ENCODE peak calls at places on chromosome 2, in ten cellular contexts. One of them, this sample, is unnamed.

GRCh38 chr2:128422571-128422970 is 103.9 kb upstream of the HS6ST1 start:
- DNase-seq in pancreas: peak; percentile 6
- DNase-seq in HCT116: no peak
- DNase-seq in cardiac fibroblast: peak; percentile 84
- DNase-seq in AG10803: peak; percentile 99
- DNase-seq in CD8-positive, alpha-beta T cell: no peak
- DNase-seq in brain microvascular endothelial cell: peak; percentile 83
- DNase-seq in psoas muscle: no peak
- DNase-seq in AG09309: peak; percentile 95
- DNase-seq in PC-3: peak; percentile 77
- DNase-seq in this sample: peak; percentile 97

GRCh38 chr2:1688859-1689258 is 55.5 kb downstream of the PXDN start:
- DNase-seq in pancreas: no peak
- DNase-seq in HCT116: no peak
- DNase-seq in cardiac fibroblast: no peak
- DNase-seq in AG10803: no peak
- DNase-seq in CD8-positive, alpha-beta T cell: no peak
- DNase-seq in brain microvascular endothelial cell: no peak
- DNase-seq in psoas muscle: no peak
- DNase-seq in AG09309: no peak
- DNase-seq in PC-3: no peak
- DNase-seq in this sample: no peak

GRCh38 chr2:61011649-61012048 is 5.9 kb upstream of the PEX13 start:
- DNase-seq in pancreas: no peak
- DNase-seq in HCT116: no peak
- DNase-seq in cardiac fibroblast: peak; percentile 31
- DNase-seq in AG10803: peak; percentile 62
- DNase-seq in CD8-positive, alpha-beta T cell: no peak
- DNase-seq in brain microvascular endothelial cell: no peak
- DNase-seq in psoas muscle: no peak
- DNase-seq in AG09309: no peak
- DNase-seq in PC-3: no peak
- DNase-seq in this sample: peak; percentile 45

GRCh38 chr2:152740743-152741328 is 22.4 kb downstream of the ARL6IP6 start:
- DNase-seq in pancreas: no peak
- DNase-seq in HCT116: peak; percentile 49
- DNase-seq in cardiac fibroblast: peak; percentile 82
- DNase-seq in AG10803: peak; percentile 68
- DNase-seq in CD8-positive, alpha-beta T cell: no peak
- DNase-seq in brain microvascular endothelial cell: no peak
- DNase-seq in psoas muscle: no peak
- DNase-seq in AG09309: peak; percentile 42
- DNase-seq in PC-3: peak; percentile 80
- DNase-seq in this sample: peak; percentile 70

GRCh38 chr2:18063826-18064485 is 185.5 kb downstream of the KCNS3 start:
- DNase-seq in pancreas: no peak
- DNase-seq in HCT116: no peak
- DNase-seq in cardiac fibroblast: peak; percentile 30
- DNase-seq in AG10803: peak; percentile 37
- DNase-seq in CD8-positive, alpha-beta T cell: no peak
- DNase-seq in brain microvascular endothelial cell: no peak
- DNase-seq in psoas muscle: no peak
- DNase-seq in AG09309: no peak
- DNase-seq in PC-3: no peak
- DNase-seq in this sample: peak; percentile 36

GRCh38 chr2:110157153-110157793 is 41.7 kb upstream of the MALL start:
- DNase-seq in pancreas: no peak
- DNase-seq in HCT116: peak; percentile 66
- DNase-seq in cardiac fibroblast: peak; percentile 86
- DNase-seq in AG10803: peak; percentile 64
- DNase-seq in CD8-positive, alpha-beta T cell: no peak
- DNase-seq in brain microvascular endothelial cell: peak; percentile 66
- DNase-seq in psoas muscle: no peak
- DNase-seq in AG09309: peak; percentile 50
- DNase-seq in PC-3: peak; percentile 82
- DNase-seq in this sample: peak; percentile 84

GRCh38 chr2:237041231-237041630 is 44.5 kb upstream of the COPS8 start:
- DNase-seq in pancreas: no peak
- DNase-seq in HCT116: no peak
- DNase-seq in cardiac fibroblast: no peak
- DNase-seq in AG10803: no peak
- DNase-seq in CD8-positive, alpha-beta T cell: no peak
- DNase-seq in brain microvascular endothelial cell: no peak
- DNase-seq in psoas muscle: no peak
- DNase-seq in AG09309: no peak
- DNase-seq in PC-3: no peak
- DNase-seq in this sample: no peak

GRCh38 chr2:109510136-109511028 is 103.4 kb downstream of the SEPTIN10 start:
- DNase-seq in pancreas: peak; percentile 62
- DNase-seq in HCT116: peak; percentile 50
- DNase-seq in cardiac fibroblast: peak; percentile 82
- DNase-seq in AG10803: peak; percentile 70
- DNase-seq in CD8-positive, alpha-beta T cell: peak; percentile 69
- DNase-seq in brain microvascular endothelial cell: peak; percentile 63
- DNase-seq in psoas muscle: peak; percentile 89
- DNase-seq in AG09309: peak; percentile 34
- DNase-seq in PC-3: peak; percentile 88
- DNase-seq in this sample: peak; percentile 88

GRCh38 chr2:147331790-147332419 is 512.9 kb upstream of the ACVR2A start:
- DNase-seq in pancreas: no peak
- DNase-seq in HCT116: peak; percentile 38
- DNase-seq in cardiac fibroblast: peak; percentile 61
- DNase-seq in AG10803: peak; percentile 24
- DNase-seq in CD8-positive, alpha-beta T cell: peak; percentile 11
- DNase-seq in brain microvascular endothelial cell: peak; percentile 25
- DNase-seq in psoas muscle: no peak
- DNase-seq in AG09309: no peak
- DNase-seq in PC-3: peak; percentile 79
- DNase-seq in this sample: peak; percentile 1

GRCh38 chr2:229714080-229714735 is at the start of gene DNER:
- DNase-seq in pancreas: peak; percentile 20
- DNase-seq in HCT116: no peak
- DNase-seq in cardiac fibroblast: no peak
- DNase-seq in AG10803: no peak
- DNase-seq in CD8-positive, alpha-beta T cell: no peak
- DNase-seq in brain microvascular endothelial cell: no peak
- DNase-seq in psoas muscle: peak; percentile 45
- DNase-seq in AG09309: no peak
- DNase-seq in PC-3: peak; percentile 24
- DNase-seq in this sample: no peak

GRCh38 chr2:220198911-220199310 is 571.5 kb downstream of the SLC4A3 start:
- DNase-seq in pancreas: no peak
- DNase-seq in HCT116: no peak
- DNase-seq in cardiac fibroblast: peak; percentile 77
- DNase-seq in AG10803: peak; percentile 90
- DNase-seq in CD8-positive, alpha-beta T cell: no peak
- DNase-seq in brain microvascular endothelial cell: peak; percentile 89
- DNase-seq in psoas muscle: no peak
- DNase-seq in AG09309: peak; percentile 77
- DNase-seq in PC-3: peak; percentile 83
- DNase-seq in this sample: peak; percentile 90

GRCh38 chr2:183541766-183542165 is 417.5 kb downstream of the NUP35 start:
- DNase-seq in pancreas: no peak
- DNase-seq in HCT116: no peak
- DNase-seq in cardiac fibroblast: peak; percentile 2
- DNase-seq in AG10803: no peak
- DNase-seq in CD8-positive, alpha-beta T cell: no peak
- DNase-seq in brain microvascular endothelial cell: peak; percentile 53
- DNase-seq in psoas muscle: no peak
- DNase-seq in AG09309: no peak
- DNase-seq in PC-3: peak; percentile 46
- DNase-seq in this sample: no peak

GRCh38 chr2:147275943-147276342 is 568.9 kb upstream of the ACVR2A start:
- DNase-seq in pancreas: no peak
- DNase-seq in HCT116: peak; percentile 21
- DNase-seq in cardiac fibroblast: no peak
- DNase-seq in AG10803: no peak
- DNase-seq in CD8-positive, alpha-beta T cell: no peak
- DNase-seq in brain microvascular endothelial cell: peak; percentile 0
- DNase-seq in psoas muscle: no peak
- DNase-seq in AG09309: no peak
- DNase-seq in PC-3: peak; percentile 21
- DNase-seq in this sample: no peak

GRCh38 chr2:239290618-239291504 is 110.0 kb downstream of the HDAC4 start:
- DNase-seq in pancreas: no peak
- DNase-seq in HCT116: no peak
- DNase-seq in cardiac fibroblast: no peak
- DNase-seq in AG10803: no peak
- DNase-seq in CD8-positive, alpha-beta T cell: no peak
- DNase-seq in brain microvascular endothelial cell: no peak
- DNase-seq in psoas muscle: peak; percentile 93
- DNase-seq in AG09309: no peak
- DNase-seq in PC-3: no peak
- DNase-seq in this sample: no peak

GRCh38 chr2:214902273-214902672 is 92.8 kb upstream of the BARD1 start:
- DNase-seq in pancreas: no peak
- DNase-seq in HCT116: no peak
- DNase-seq in cardiac fibroblast: no peak
- DNase-seq in AG10803: no peak
- DNase-seq in CD8-positive, alpha-beta T cell: no peak
- DNase-seq in brain microvascular endothelial cell: no peak
- DNase-seq in psoas muscle: no peak
- DNase-seq in AG09309: no peak
- DNase-seq in PC-3: no peak
- DNase-seq in this sample: no peak

GRCh38 chr2:100060875-100061274 is 81.5 kb downstream of the AFF3 start:
- DNase-seq in pancreas: no peak
- DNase-seq in HCT116: no peak
- DNase-seq in cardiac fibroblast: no peak
- DNase-seq in AG10803: no peak
- DNase-seq in CD8-positive, alpha-beta T cell: no peak
- DNase-seq in brain microvascular endothelial cell: no peak
- DNase-seq in psoas muscle: no peak
- DNase-seq in AG09309: no peak
- DNase-seq in PC-3: no peak
- DNase-seq in this sample: no peak

GRCh38 chr2:70190086-70190412 is 770 bp downstream of the C2orf42 start:
- DNase-seq in pancreas: no peak
- DNase-seq in HCT116: no peak
- DNase-seq in cardiac fibroblast: peak; percentile 67
- DNase-seq in AG10803: peak; percentile 41
- DNase-seq in CD8-positive, alpha-beta T cell: no peak
- DNase-seq in brain microvascular endothelial cell: peak; percentile 30
- DNase-seq in psoas muscle: no peak
- DNase-seq in AG09309: peak; percentile 1
- DNase-seq in PC-3: no peak
- DNase-seq in this sample: peak; percentile 9

GRCh38 chr2:223901854-223902253 is 43.3 kb downstream of the WDFY1 start:
- DNase-seq in pancreas: no peak
- DNase-seq in HCT116: no peak
- DNase-seq in cardiac fibroblast: no peak
- DNase-seq in AG10803: no peak
- DNase-seq in CD8-positive, alpha-beta T cell: no peak
- DNase-seq in brain microvascular endothelial cell: no peak
- DNase-seq in psoas muscle: no peak
- DNase-seq in AG09309: no peak
- DNase-seq in PC-3: peak; percentile 7
- DNase-seq in this sample: no peak
- TF ChIP-seq CTCF in pancreas: no peak
- TF ChIP-seq CTCF in HCT116: no peak
- TF ChIP-seq CTCF in cardiac fibroblast: no peak
- TF ChIP-seq CTCF in AG10803: no peak
- TF ChIP-seq CTCF in CD8-positive, alpha-beta T cell: no peak
- TF ChIP-seq CTCF in brain microvascular endothelial cell: no peak
- TF ChIP-seq CTCF in psoas muscle: no peak
- TF ChIP-seq CTCF in AG09309: no peak
- TF ChIP-seq CTCF in PC-3: peak; percentile 22
- TF ChIP-seq CTCF in this sample: no peak

GRCh38 chr2:207810200-207810788 is 40.6 kb upstream of the FZD5 start:
- DNase-seq in pancreas: no peak
- DNase-seq in HCT116: no peak
- DNase-seq in cardiac fibroblast: no peak
- DNase-seq in AG10803: no peak
- DNase-seq in CD8-positive, alpha-beta T cell: no peak
- DNase-seq in brain microvascular endothelial cell: no peak
- DNase-seq in psoas muscle: no peak
- DNase-seq in AG09309: no peak
- DNase-seq in PC-3: no peak
- DNase-seq in this sample: no peak

GRCh38 chr2:207813221-207813916 is 43.7 kb upstream of the FZD5 start:
- DNase-seq in pancreas: no peak
- DNase-seq in HCT116: no peak
- DNase-seq in cardiac fibroblast: no peak
- DNase-seq in AG10803: no peak
- DNase-seq in CD8-positive, alpha-beta T cell: no peak
- DNase-seq in brain microvascular endothelial cell: no peak
- DNase-seq in psoas muscle: no peak
- DNase-seq in AG09309: no peak
- DNase-seq in PC-3: no peak
- DNase-seq in this sample: no peak

GRCh38 chr2:207812858-207813175 is 43.1 kb upstream of the FZD5 start:
- DNase-seq in pancreas: no peak
- DNase-seq in HCT116: no peak
- DNase-seq in cardiac fibroblast: no peak
- DNase-seq in AG10803: no peak
- DNase-seq in CD8-positive, alpha-beta T cell: no peak
- DNase-seq in brain microvascular endothelial cell: no peak
- DNase-seq in psoas muscle: no peak
- DNase-seq in AG09309: no peak
- DNase-seq in PC-3: no peak
- DNase-seq in this sample: no peak

GRCh38 chr2:207813942-207814341 is 44.2 kb upstream of the FZD5 start:
- DNase-seq in pancreas: no peak
- DNase-seq in HCT116: no peak
- DNase-seq in cardiac fibroblast: no peak
- DNase-seq in AG10803: no peak
- DNase-seq in CD8-positive, alpha-beta T cell: no peak
- DNase-seq in brain microvascular endothelial cell: no peak
- DNase-seq in psoas muscle: no peak
- DNase-seq in AG09309: no peak
- DNase-seq in PC-3: no peak
- DNase-seq in this sample: no peak

GRCh38 chr2:207812058-207812857 is 42.6 kb upstream of the FZD5 start:
- DNase-seq in pancreas: no peak
- DNase-seq in HCT116: no peak
- DNase-seq in cardiac fibroblast: no peak
- DNase-seq in AG10803: no peak
- DNase-seq in CD8-positive, alpha-beta T cell: no peak
- DNase-seq in brain microvascular endothelial cell: no peak
- DNase-seq in psoas muscle: no peak
- DNase-seq in AG09309: no peak
- DNase-seq in PC-3: no peak
- DNase-seq in this sample: no peak
- H3K4me3 ChIP-seq in pancreas: no peak overlapping the region
- H3K4me3 ChIP-seq in HCT116: no peak overlapping the region
- H3K4me3 ChIP-seq in cardiac fibroblast: no peak overlapping the region
- H3K4me3 ChIP-seq in AG10803: no peak overlapping the region
- H3K4me3 ChIP-seq in CD8-positive, alpha-beta T cell: no peak overlapping the region
- H3K4me3 ChIP-seq in brain microvascular endothelial cell: no peak overlapping the region
- H3K4me3 ChIP-seq in psoas muscle: no peak overlapping the region
- H3K4me3 ChIP-seq in AG09309: no peak overlapping the region
- H3K4me3 ChIP-seq in PC-3: no peak overlapping the region
- H3K4me3 ChIP-seq in this sample: no peak overlapping the region

GRCh38 chr2:184596819-184597411 is 1.4 kb upstream of the ZNF804A start:
- DNase-seq in pancreas: no peak
- DNase-seq in HCT116: peak; percentile 27
- DNase-seq in cardiac fibroblast: peak; percentile 23
- DNase-seq in AG10803: peak; percentile 24
- DNase-seq in CD8-positive, alpha-beta T cell: no peak
- DNase-seq in brain microvascular endothelial cell: peak; percentile 38
- DNase-seq in psoas muscle: no peak
- DNase-seq in AG09309: peak; percentile 10
- DNase-seq in PC-3: peak; percentile 80
- DNase-seq in this sample: peak; percentile 69
- TF ChIP-seq CTCF in pancreas: no peak
- TF ChIP-seq CTCF in HCT116: no peak
- TF ChIP-seq CTCF in cardiac fibroblast: no peak
- TF ChIP-seq CTCF in AG10803: no peak
- TF ChIP-seq CTCF in CD8-positive, alpha-beta T cell: no peak
- TF ChIP-seq CTCF in brain microvascular endothelial cell: peak; percentile 32
- TF ChIP-seq CTCF in psoas muscle: no peak
- TF ChIP-seq CTCF in AG09309: no peak
- TF ChIP-seq CTCF in PC-3: peak; percentile 61
- TF ChIP-seq CTCF in this sample: no peak

GRCh38 chr2:73291093-73291460 is 2.3 kb downstream of the EGR4 start:
- DNase-seq in pancreas: no peak
- DNase-seq in HCT116: no peak
- DNase-seq in cardiac fibroblast: peak; percentile 54
- DNase-seq in AG10803: peak; percentile 21
- DNase-seq in CD8-positive, alpha-beta T cell: peak; percentile 34
- DNase-seq in brain microvascular endothelial cell: no peak
- DNase-seq in psoas muscle: peak; percentile 62
- DNase-seq in AG09309: no peak
- DNase-seq in PC-3: peak; percentile 37
- DNase-seq in this sample: peak; percentile 33
- H3K4me3 ChIP-seq in pancreas: peak overlapping the region; percentile 29
- H3K4me3 ChIP-seq in HCT116: no peak overlapping the region
- H3K4me3 ChIP-seq in cardiac fibroblast: no peak overlapping the region
- H3K4me3 ChIP-seq in AG10803: no peak overlapping the region
- H3K4me3 ChIP-seq in CD8-positive, alpha-beta T cell: peak overlapping the region; percentile 40
- H3K4me3 ChIP-seq in brain microvascular endothelial cell: peak overlapping the region; percentile 17
- H3K4me3 ChIP-seq in psoas muscle: peak overlapping the region; percentile 28
- H3K4me3 ChIP-seq in AG09309: no peak overlapping the region
- H3K4me3 ChIP-seq in PC-3: no peak overlapping the region
- H3K4me3 ChIP-seq in this sample: peak overlapping the region; percentile 24

This sample was measured in foreskin fibroblast.